ENCODE peak calls at places on chromosomes 16 and 17, in nine cellular contexts. W is NCI-H1436; F is NCI-H2081; R is fibroblast of villous mesenchyme; G is sigmoid colon; O is NAMALWA; Y is GM10248; C is stimulated activated CD4-positive, alpha-beta T cell treated with anti-CD3 and anti-CD28 coated beads, Interleukin-4, amount 100 ng/mL, for 1 hour; D is NB4. J is an unnamed sample.

GRCh38 chr17:47905221-47905733 is 9.2 kb downstream of the SP2 start:
- DNase-seq in W (no peak), F (no peak), R (peak; percentile 78), G (peak; percentile 91), O (no peak), Y (no peak), C (no peak), D (no peak), J (no peak)

GRCh38 chr16:58195771-58196170 is 2.1 kb downstream of the CSNK2A2 start:
- DNase-seq in W (no peak), F (no peak), R (no peak), G (no peak), O (no peak), Y (no peak), C (no peak), D (no peak), J (no peak)

GRCh38 chr17:1967092-1967662 is 58.0 kb downstream of the RTN4RL1 start:
- DNase-seq in W (no peak), F (peak; percentile 23), R (no peak), G (no peak), O (no peak), Y (no peak), C (no peak), D (no peak), J (no peak)

GRCh38 chr17:539048-539447 is 175.6 kb downstream of the VPS53 start:
- DNase-seq in W (no peak), F (no peak), R (no peak), G (no peak), O (no peak), Y (no peak), C (no peak), D (no peak), J (no peak)

GRCh38 chr17:5555254-5555653 is 29.1 kb downstream of the NLRP1 start:
- DNase-seq in W (no peak), F (no peak), R (no peak), G (no peak), O (no peak), Y (no peak), C (no peak), D (no peak), J (no peak)

GRCh38 chr16:3767333-3767977 is 50.1 kb upstream of the TRAP1 start:
- DNase-seq in W (no peak), F (no peak), R (no peak), G (no peak), O (no peak), Y (no peak), C (no peak), D (no peak), J (no peak)

GRCh38 chr17:74217036-74217725 is 3.8 kb downstream of the TTYH2 start:
- DNase-seq in W (no peak), F (peak; percentile 37), R (no peak), G (no peak), O (no peak), Y (no peak), C (no peak), D (peak; percentile 25), J (no peak)

GRCh38 chr16:77961811-77962210 is 60.5 kb upstream of the CLEC3A start:
- DNase-seq in W (no peak), F (no peak), R (no peak), G (no peak), O (no peak), Y (no peak), C (no peak), D (no peak), J (peak; percentile 33)

GRCh38 chr16:16073884-16074781 is 124.7 kb downstream of the ABCC1 start:
- DNase-seq in W (no peak), F (no peak), R (peak; percentile 83), G (no peak), O (no peak), Y (no peak), C (no peak), D (peak; percentile 96), J (no peak)

GRCh38 chr17:8019665-8020064 is 17.2 kb downstream of the GUCY2D start:
- DNase-seq in W (no peak), F (no peak), R (no peak), G (peak; percentile 60), O (no peak), Y (no peak), C (no peak), D (no peak), J (no peak)

GRCh38 chr16:10571354-10571753 is 9.0 kb downstream of the EMP2 start:
- DNase-seq in W (no peak), F (no peak), R (no peak), G (no peak), O (no peak), Y (no peak), C (no peak), D (no peak), J (no peak)

GRCh38 chr17:76371656-76372628 is 12.5 kb upstream of the SPHK1 start:
- DNase-seq in W (no peak), F (no peak), R (peak; percentile 94), G (no peak), O (no peak), Y (no peak), C (no peak), D (no peak), J (peak; percentile 98)

GRCh38 chr17:75191584-75191983 is 8.8 kb upstream of the SUMO2 start:
- DNase-seq in W (no peak), F (no peak), R (peak; percentile 52), G (no peak), O (no peak), Y (no peak), C (no peak), D (peak; percentile 69), J (peak; percentile 52)

GRCh38 chr17:57463103-57463885 is 207.0 kb downstream of the MSI2 start:
- DNase-seq in W (no peak), F (no peak), R (peak; percentile 51), G (no peak), O (no peak), Y (peak; percentile 94), C (peak; percentile 82), D (peak; percentile 49), J (no peak)

GRCh38 chr16:68645494-68646388 is 631 bp downstream of the CDH3 start:
- DNase-seq in W (no peak), F (no peak), R (no peak), G (no peak), O (no peak), Y (no peak), C (no peak), D (no peak), J (no peak)

GRCh38 chr17:78838574-78839005 is 2.0 kb downstream of the USP36 start:
- DNase-seq in W (no peak), F (peak; percentile 85), R (no peak), G (no peak), O (no peak), Y (no peak), C (no peak), D (no peak), J (no peak)

GRCh38 chr16:52498640-52499039 is 48.3 kb downstream of the TOX3 start:
- DNase-seq in W (peak; percentile 63), F (no peak), R (no peak), G (no peak), O (no peak), Y (no peak), C (no peak), D (no peak), J (no peak)

GRCh38 chr17:57916925-57917858 is 38.0 kb downstream of the CUEDC1 start:
- DNase-seq in W (peak; percentile 63), F (no peak), R (no peak), G (no peak), O (peak; percentile 34), Y (no peak), C (peak; percentile 20), D (peak; percentile 44), J (peak; percentile 43)

GRCh38 chr17:5500804-5501391 is 14.5 kb downstream of the MIS12 start:
- DNase-seq in W (no peak), F (peak; percentile 79), R (peak; percentile 88), G (peak; percentile 91), O (peak; percentile 45), Y (peak; percentile 87), C (peak; percentile 70), D (peak; percentile 76), J (no peak)